ENCODE peak calls at places on chromosomes 3 and 15, in four cellular contexts. One of them, this sample, is unnamed.
A peak's percentile ranks its signal among the peaks of the same experiment; 100 is the strongest.

GRCh38 chr3:143321058-143321769 is 201.6 kb downstream of the CHST2 start:
- DNase-seq in H1: no peak
- DNase-seq in WTC11: no peak
- DNase-seq in SK-N-SH: no peak
- DNase-seq in this sample: no peak

GRCh38 chr15:77069521-77070121 is 1.3 kb downstream of the TSPAN3 start:
- DNase-seq in H1: no peak
- DNase-seq in WTC11: no peak
- DNase-seq in SK-N-SH: no peak
- DNase-seq in this sample: no peak

GRCh38 chr3:37526511-37526910 is 335.2 kb upstream of the CTDSPL start:
- DNase-seq in SK-N-SH: no peak
- DNase-seq in WTC11: no peak
- DNase-seq in H1: no peak
- DNase-seq in this sample: no peak

GRCh38 chr15:53869044-53869805 is 109.0 kb upstream of the UNC13C start:
- DNase-seq in H1: no peak
- DNase-seq in SK-N-SH: peak; percentile 10
- DNase-seq in WTC11: peak; percentile 31
- DNase-seq in this sample: peak; percentile 3

GRCh38 chr15:40693904-40694705 is 869 bp upstream of the RAD51 start:
- DNase-seq in SK-N-SH: no peak
- DNase-seq in WTC11: no peak
- DNase-seq in H1: no peak
- DNase-seq in this sample: no peak

GRCh38 chr3:33637482-33637881 is 80.6 kb downstream of the CLASP2 start:
- DNase-seq in SK-N-SH: no peak
- DNase-seq in WTC11: no peak
- DNase-seq in H1: no peak
- DNase-seq in this sample: no peak

GRCh38 chr3:104628185-104628789 is 738.4 kb upstream of the ALCAM start:
- DNase-seq in WTC11: no peak
- DNase-seq in H1: no peak
- DNase-seq in SK-N-SH: peak; percentile 37
- DNase-seq in this sample: peak; percentile 18

GRCh38 chr3:50139718-50140423 is 15.3 kb upstream of the SEMA3F start:
- DNase-seq in WTC11: no peak
- DNase-seq in SK-N-SH: no peak
- DNase-seq in H1: no peak
- DNase-seq in this sample: no peak

GRCh38 chr15:98754283-98755022 is 106.1 kb downstream of the IGF1R start:
- DNase-seq in SK-N-SH: no peak
- DNase-seq in WTC11: no peak
- DNase-seq in H1: no peak
- DNase-seq in this sample: no peak

GRCh38 chr15:98263787-98264186 is 303.3 kb downstream of the ARRDC4 start:
- DNase-seq in H1: no peak
- DNase-seq in WTC11: no peak
- DNase-seq in SK-N-SH: no peak
- DNase-seq in this sample: no peak

GRCh38 chr15:90219421-90220141 is 14.2 kb downstream of the CIB1 start:
- DNase-seq in H1: no peak
- DNase-seq in SK-N-SH: peak; percentile 90
- DNase-seq in WTC11: peak; percentile 77
- DNase-seq in this sample: peak; percentile 81

GRCh38 chr3:15332405-15333098 is at the start of gene SH3BP5:
- DNase-seq in SK-N-SH: peak; percentile 93
- DNase-seq in WTC11: peak; percentile 79
- DNase-seq in H1: no peak
- DNase-seq in this sample: peak; percentile 89

GRCh38 chr15:60020736-60021135 is 16.6 kb downstream of the FOXB1 start:
- DNase-seq in H1: no peak
- DNase-seq in SK-N-SH: no peak
- DNase-seq in WTC11: no peak
- DNase-seq in this sample: no peak

GRCh38 chr3:11499144-11499543 is 144.6 kb downstream of the VGLL4 start:
- DNase-seq in SK-N-SH: no peak
- DNase-seq in H1: no peak
- DNase-seq in WTC11: no peak
- DNase-seq in this sample: no peak

GRCh38 chr3:137105277-137105977 is 147.6 kb downstream of the IL20RB start:
- DNase-seq in H1: no peak
- DNase-seq in SK-N-SH: peak; percentile 35
- DNase-seq in WTC11: peak; percentile 28
- DNase-seq in this sample: peak; percentile 17

GRCh38 chr15:87209891-87210649 is 1046.5 kb downstream of the NTRK3 start:
- DNase-seq in H1: no peak
- DNase-seq in SK-N-SH: no peak
- DNase-seq in WTC11: no peak
- DNase-seq in this sample: no peak

GRCh38 chr15:39202641-39203040 is 378.2 kb upstream of the THBS1 start:
- DNase-seq in SK-N-SH: no peak
- DNase-seq in WTC11: no peak
- DNase-seq in H1: no peak
- DNase-seq in this sample: no peak

GRCh38 chr3:111831840-111832239 is 27.2 kb upstream of the PHLDB2 start:
- DNase-seq in H1: no peak
- DNase-seq in WTC11: no peak
- DNase-seq in SK-N-SH: no peak
- DNase-seq in this sample: no peak

GRCh38 chr3:106013971-106014370 is 145.2 kb upstream of the CBLB start:
- DNase-seq in WTC11: no peak
- DNase-seq in H1: no peak
- DNase-seq in SK-N-SH: no peak
- DNase-seq in this sample: peak; percentile 13

GRCh38 chr3:31544634-31545033 is 11.9 kb downstream of the STT3B start:
- DNase-seq in WTC11: no peak
- DNase-seq in SK-N-SH: no peak
- DNase-seq in H1: no peak
- DNase-seq in this sample: no peak

DNA sequence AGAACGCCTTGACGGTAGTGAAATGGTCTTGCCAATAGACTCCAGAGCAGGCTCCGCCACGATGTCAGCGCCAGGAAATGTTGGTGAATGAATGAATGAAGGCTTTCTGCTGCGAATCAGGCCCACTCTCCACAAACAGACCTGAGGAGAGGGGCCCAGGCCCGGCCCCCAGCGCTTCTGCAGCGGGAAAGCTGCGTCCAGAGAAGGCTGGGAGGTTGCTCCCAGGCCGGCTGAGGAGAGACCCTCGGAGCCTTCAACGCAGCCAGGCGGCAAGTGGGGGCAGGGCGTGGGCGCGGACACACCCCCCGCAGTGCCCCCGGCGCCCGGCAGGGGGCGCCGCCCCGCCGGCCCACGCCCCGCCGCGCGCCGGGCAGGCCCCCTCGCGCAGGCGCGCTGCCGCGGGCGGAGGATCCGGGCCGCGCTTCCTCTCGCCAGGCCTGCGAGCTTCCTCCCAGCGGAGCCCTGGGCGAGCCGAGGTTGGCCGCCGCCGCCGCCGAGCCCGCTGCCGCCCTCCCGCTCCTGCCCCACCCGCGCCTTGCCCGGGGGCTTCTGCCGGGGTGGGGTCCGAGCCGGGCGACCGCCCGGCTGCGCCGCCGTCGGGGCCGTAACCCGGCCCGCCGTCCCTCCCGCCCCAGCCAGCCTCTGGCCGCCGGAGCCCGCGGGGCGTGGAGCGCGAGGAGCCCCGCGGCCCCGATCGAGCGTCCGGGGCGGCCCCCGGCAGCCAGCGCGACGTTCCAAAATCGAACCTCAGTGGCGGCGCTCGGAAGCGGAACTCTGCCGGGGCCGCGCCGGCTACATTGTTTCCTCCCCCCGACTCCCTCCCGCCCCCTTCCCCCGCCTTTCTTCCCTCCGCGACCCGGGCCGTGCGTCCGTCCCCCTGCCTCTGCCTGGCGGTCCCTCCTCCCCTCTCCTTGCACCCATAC is at the start of gene CSK:
- DNase-seq in H1: no peak
- DNase-seq in SK-N-SH: peak; percentile 99
- DNase-seq in WTC11: peak; percentile 58
- DNase-seq in this sample: peak; percentile 96
- TF ChIP-seq TEAD4 in H1: no peak
- TF ChIP-seq TEAD4 in SK-N-SH: no peak
- TF ChIP-seq TEAD4 in WTC11: no peak
- TF ChIP-seq TEAD4 in this sample: no peak

GRCh38 chr15:58146734-58147133 is 8.6 kb downstream of the AQP9 start:
- DNase-seq in H1: no peak
- DNase-seq in WTC11: no peak
- DNase-seq in SK-N-SH: no peak
- DNase-seq in this sample: no peak
- TF ChIP-seq TEAD4 in H1: no peak
- TF ChIP-seq TEAD4 in WTC11: no peak
- TF ChIP-seq TEAD4 in SK-N-SH: no peak
- TF ChIP-seq TEAD4 in this sample: no peak

DNA sequence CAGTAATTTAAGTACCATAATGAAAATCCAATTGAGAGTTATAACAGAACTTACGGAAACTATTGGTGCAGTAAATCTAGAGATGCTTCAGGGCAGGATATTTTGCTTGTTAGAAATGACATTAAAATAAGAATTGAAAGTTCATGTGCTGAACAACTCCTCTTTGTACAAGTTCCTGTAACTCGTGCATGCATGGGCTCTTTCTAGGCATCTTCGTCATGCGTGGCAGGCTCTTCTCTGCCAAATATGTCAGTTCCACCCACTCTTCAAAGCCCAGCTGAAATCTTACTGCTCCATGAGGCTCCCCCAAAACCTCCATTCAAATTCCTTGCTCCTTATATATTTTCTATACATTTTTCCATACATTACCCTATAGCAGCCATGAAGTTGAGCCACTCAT is 48.7 kb downstream of the FBN1 start:
- DNase-seq in H1: no peak
- DNase-seq in WTC11: no peak
- DNase-seq in SK-N-SH: no peak
- DNase-seq in this sample: no peak
- TF ChIP-seq TEAD4 in H1: no peak
- TF ChIP-seq TEAD4 in WTC11: no peak
- TF ChIP-seq TEAD4 in SK-N-SH: no peak
- TF ChIP-seq TEAD4 in this sample: no peak

DNA sequence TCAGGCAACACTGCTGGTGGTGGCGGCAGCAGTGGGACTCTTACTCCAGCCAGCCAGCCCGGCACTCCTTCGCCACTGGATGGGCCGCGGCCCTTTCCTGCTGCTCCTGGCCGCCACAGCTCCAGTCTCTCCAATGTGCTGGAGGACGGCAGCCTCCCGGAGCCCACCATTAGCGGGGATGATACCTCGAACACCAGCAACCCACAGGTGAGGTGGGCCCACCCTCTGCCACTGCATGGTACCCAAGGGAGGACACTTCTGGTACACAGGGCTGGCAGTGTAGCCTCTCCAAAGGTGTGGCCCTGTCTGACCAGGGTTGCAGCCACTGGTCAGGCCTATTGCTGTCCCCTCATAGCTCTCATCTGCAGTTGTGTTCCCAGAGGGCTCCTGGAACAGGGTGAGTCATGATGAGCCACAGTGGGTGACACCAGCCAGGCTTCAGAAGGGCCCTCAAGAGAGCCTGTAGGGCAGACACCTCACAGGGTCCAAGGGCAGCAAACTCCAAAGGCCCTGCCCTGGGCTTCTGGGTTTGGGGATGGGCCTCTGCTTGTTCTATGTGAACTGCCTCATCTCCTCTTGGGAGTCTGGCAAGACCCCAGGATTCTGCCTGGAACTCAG is 20.8 kb downstream of the NBEAL2 start:
- DNase-seq in WTC11: no peak
- DNase-seq in SK-N-SH: peak; percentile 13
- DNase-seq in H1: no peak
- DNase-seq in this sample: no peak
- TF ChIP-seq TEAD4 in WTC11: no peak
- TF ChIP-seq TEAD4 in SK-N-SH: no peak
- TF ChIP-seq TEAD4 in H1: no peak
- TF ChIP-seq TEAD4 in this sample: no peak

DNA sequence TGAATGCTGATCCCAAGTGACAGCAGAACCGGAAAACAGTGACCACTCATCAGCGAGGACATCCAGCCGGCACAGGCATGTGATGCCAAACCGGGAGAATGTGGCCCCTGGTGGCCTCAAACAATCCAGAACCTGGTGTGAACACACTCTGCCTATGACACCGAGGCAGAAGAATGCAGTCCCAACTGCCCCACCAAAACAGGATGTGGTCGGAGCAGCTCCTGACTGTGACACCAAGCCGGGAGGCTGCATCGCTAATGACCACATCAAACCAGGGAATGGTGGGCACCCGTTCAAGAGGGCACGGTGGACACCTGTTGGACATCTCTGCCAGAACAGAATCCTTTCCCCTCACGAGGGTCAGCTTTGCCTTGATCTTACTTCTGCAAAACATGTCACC is 15.4 kb downstream of the SCN5A start:
- DNase-seq in SK-N-SH: no peak
- DNase-seq in H1: no peak
- DNase-seq in WTC11: no peak
- DNase-seq in this sample: no peak
- TF ChIP-seq TEAD4 in SK-N-SH: no peak
- TF ChIP-seq TEAD4 in H1: no peak
- TF ChIP-seq TEAD4 in WTC11: no peak
- TF ChIP-seq TEAD4 in this sample: no peak

GRCh38 chr3:187960820-187961219 is 193.1 kb upstream of the LPP start:
- DNase-seq in WTC11: no peak
- DNase-seq in H1: no peak
- DNase-seq in SK-N-SH: no peak
- DNase-seq in this sample: no peak
- TF ChIP-seq TEAD4 in WTC11: no peak
- TF ChIP-seq TEAD4 in H1: no peak
- TF ChIP-seq TEAD4 in SK-N-SH: no peak
- TF ChIP-seq TEAD4 in this sample: no peak

DNA sequence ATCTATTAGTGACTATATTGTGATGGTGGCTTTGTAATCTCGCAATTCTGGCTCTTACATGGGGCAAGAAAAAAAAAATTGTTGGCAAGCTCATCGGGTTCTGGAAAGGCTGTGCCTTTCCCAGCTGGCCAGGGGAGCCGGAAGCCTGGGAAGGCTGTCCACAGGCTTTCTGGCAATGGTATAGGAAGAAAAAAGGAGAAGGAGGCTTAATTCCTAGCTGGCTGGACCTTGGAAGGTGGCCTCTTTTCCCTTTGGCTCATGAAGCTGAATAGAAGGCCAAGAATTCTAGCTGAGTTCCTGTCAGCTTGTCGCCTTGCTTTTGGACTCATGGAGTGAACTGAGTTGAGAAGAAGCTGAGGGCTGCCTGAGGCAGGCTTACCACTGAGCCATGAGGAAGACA is 243.4 kb upstream of the SEMA6D start:
- DNase-seq in H1: no peak
- DNase-seq in SK-N-SH: no peak
- DNase-seq in WTC11: no peak
- DNase-seq in this sample: no peak
- TF ChIP-seq TEAD4 in H1: no peak
- TF ChIP-seq TEAD4 in SK-N-SH: no peak
- TF ChIP-seq TEAD4 in WTC11: no peak
- TF ChIP-seq TEAD4 in this sample: no peak

This sample was measured in K562.